ENCODE peak calls at places on chromosome 5, in five cellular contexts. One of them, this sample, is unnamed.
A peak's percentile ranks its signal among the peaks of the same experiment; 100 is the strongest.

GRCh38 chr5:150794927-150795326 is 16.4 kb downstream of the SMIM3 start:
- DNase-seq in sigmoid colon: no peak
- DNase-seq in GM12878: no peak
- DNase-seq in HCT116: no peak
- DNase-seq in HepG2: no peak
- DNase-seq in this sample: no peak

GRCh38 chr5:154221371-154221896 is 30.9 kb downstream of the GALNT10 start:
- DNase-seq in sigmoid colon: no peak
- DNase-seq in GM12878: no peak
- DNase-seq in HCT116: peak; percentile 37
- DNase-seq in HepG2: no peak
- DNase-seq in this sample: no peak

GRCh38 chr5:150153957-150154617 is 1.6 kb downstream of the PDGFRB start:
- DNase-seq in sigmoid colon: no peak
- DNase-seq in GM12878: no peak
- DNase-seq in HCT116: no peak
- DNase-seq in HepG2: peak; percentile 30
- DNase-seq in this sample: no peak

GRCh38 chr5:73911761-73912393 is 285.9 kb downstream of the ARHGEF28 start:
- DNase-seq in sigmoid colon: no peak
- DNase-seq in GM12878: no peak
- DNase-seq in HCT116: no peak
- DNase-seq in HepG2: no peak
- DNase-seq in this sample: no peak

GRCh38 chr5:150140830-150141229 is 14.8 kb downstream of the PDGFRB start:
- DNase-seq in sigmoid colon: no peak
- DNase-seq in GM12878: no peak
- DNase-seq in HCT116: no peak
- DNase-seq in HepG2: no peak
- DNase-seq in this sample: no peak

GRCh38 chr5:78235289-78235688 is 59.2 kb downstream of the AP3B1 start:
- DNase-seq in sigmoid colon: no peak
- DNase-seq in GM12878: no peak
- DNase-seq in HCT116: no peak
- DNase-seq in HepG2: no peak
- DNase-seq in this sample: no peak

GRCh38 chr5:79130781-79131180 is 19.2 kb downstream of the BHMT start:
- DNase-seq in sigmoid colon: no peak
- DNase-seq in GM12878: no peak
- DNase-seq in HCT116: no peak
- DNase-seq in HepG2: no peak
- DNase-seq in this sample: no peak

GRCh38 chr5:93430139-93430538 is 150.9 kb downstream of the NR2F1-AS1 start:
- DNase-seq in sigmoid colon: no peak
- DNase-seq in GM12878: no peak
- DNase-seq in HCT116: no peak
- DNase-seq in HepG2: no peak
- DNase-seq in this sample: no peak

GRCh38 chr5:81755320-81755719 is 4.4 kb upstream of the SSBP2 start:
- DNase-seq in sigmoid colon: peak; percentile 81
- DNase-seq in GM12878: no peak
- DNase-seq in HCT116: peak; percentile 47
- DNase-seq in HepG2: peak; percentile 20
- DNase-seq in this sample: no peak

GRCh38 chr5:73716284-73716808 is 90.3 kb downstream of the ARHGEF28 start:
- DNase-seq in sigmoid colon: no peak
- DNase-seq in GM12878: no peak
- DNase-seq in HCT116: no peak
- DNase-seq in HepG2: no peak
- DNase-seq in this sample: no peak

GRCh38 chr5:132901730-132902129 is 28.3 kb downstream of the LEAP2 start:
- DNase-seq in sigmoid colon: no peak
- DNase-seq in GM12878: no peak
- DNase-seq in HCT116: no peak
- DNase-seq in HepG2: no peak
- DNase-seq in this sample: no peak

GRCh38 chr5:72109625-72110024 is 2.4 kb downstream of the MAP1B start:
- DNase-seq in sigmoid colon: no peak
- DNase-seq in GM12878: no peak
- DNase-seq in HCT116: no peak
- DNase-seq in HepG2: no peak
- DNase-seq in this sample: no peak

GRCh38 chr5:139709587-139710369 is 61.6 kb downstream of the CXXC5 start:
- DNase-seq in sigmoid colon: no peak
- DNase-seq in GM12878: no peak
- DNase-seq in HCT116: no peak
- DNase-seq in HepG2: no peak
- DNase-seq in this sample: peak; percentile 90

GRCh38 chr5:39224196-39224754 is 4.9 kb upstream of the FYB1 start:
- DNase-seq in sigmoid colon: peak; percentile 64
- DNase-seq in GM12878: no peak
- DNase-seq in HCT116: no peak
- DNase-seq in HepG2: no peak
- DNase-seq in this sample: no peak

GRCh38 chr5:133781446-133781845 is 169.1 kb upstream of the FSTL4 start:
- DNase-seq in sigmoid colon: no peak
- DNase-seq in GM12878: no peak
- DNase-seq in HCT116: no peak
- DNase-seq in HepG2: no peak
- DNase-seq in this sample: no peak

GRCh38 chr5:172365948-172366608 is 82.5 kb upstream of the UBTD2 start:
- DNase-seq in sigmoid colon: no peak
- DNase-seq in GM12878: no peak
- DNase-seq in HCT116: no peak
- DNase-seq in HepG2: no peak
- DNase-seq in this sample: no peak

GRCh38 chr5:117741655-117742226 is 1167.1 kb upstream of the SEMA6A start:
- DNase-seq in sigmoid colon: no peak
- DNase-seq in GM12878: no peak
- DNase-seq in HCT116: no peak
- DNase-seq in HepG2: no peak
- DNase-seq in this sample: no peak

GRCh38 chr5:132322266-132322665 is 28.1 kb downstream of the SLC22A4 start:
- DNase-seq in sigmoid colon: no peak
- DNase-seq in GM12878: no peak
- DNase-seq in HCT116: no peak
- DNase-seq in HepG2: no peak
- DNase-seq in this sample: no peak

GRCh38 chr5:13731229-13731628 is 213.3 kb downstream of the DNAH5 start:
- DNase-seq in sigmoid colon: no peak
- DNase-seq in GM12878: no peak
- DNase-seq in HCT116: no peak
- DNase-seq in HepG2: no peak
- DNase-seq in this sample: no peak

GRCh38 chr5:178454308-178454707 is 135.9 kb downstream of the COL23A1 start:
- DNase-seq in sigmoid colon: no peak
- DNase-seq in GM12878: no peak
- DNase-seq in HCT116: no peak
- DNase-seq in HepG2: no peak
- DNase-seq in this sample: peak; percentile 15

GRCh38 chr5:59458966-59459729 is 434.4 kb downstream of the PDE4D start:
- DNase-seq in sigmoid colon: no peak
- DNase-seq in GM12878: no peak
- DNase-seq in HCT116: no peak
- DNase-seq in HepG2: no peak
- DNase-seq in this sample: no peak

GRCh38 chr5:87418506-87418905 is 5.8 kb upstream of the CCNH start:
- DNase-seq in sigmoid colon: no peak
- DNase-seq in GM12878: no peak
- DNase-seq in HCT116: no peak
- DNase-seq in HepG2: no peak
- DNase-seq in this sample: no peak

GRCh38 chr5:83947763-83948162 is 227.1 kb upstream of the HAPLN1 start:
- DNase-seq in sigmoid colon: no peak
- DNase-seq in GM12878: no peak
- DNase-seq in HCT116: no peak
- DNase-seq in HepG2: no peak
- DNase-seq in this sample: no peak

GRCh38 chr5:131685514-131686171 is 50.6 kb upstream of the RAPGEF6 start:
- DNase-seq in sigmoid colon: no peak
- DNase-seq in GM12878: no peak
- DNase-seq in HCT116: no peak
- DNase-seq in HepG2: no peak
- DNase-seq in this sample: no peak

GRCh38 chr5:75717082-75717922 is at the start of gene POC5:
- DNase-seq in sigmoid colon: peak; percentile 98
- DNase-seq in GM12878: peak; percentile 91
- DNase-seq in HCT116: peak; percentile 96
- DNase-seq in HepG2: peak; percentile 96
- DNase-seq in this sample: peak; percentile 98

GRCh38 chr5:76737846-76738245 is 21.9 kb downstream of the F2R start:
- DNase-seq in sigmoid colon: no peak
- DNase-seq in GM12878: no peak
- DNase-seq in HCT116: no peak
- DNase-seq in HepG2: no peak
- DNase-seq in this sample: no peak

GRCh38 chr5:171762016-171762415 is 23.6 kb upstream of the SMIM23 start:
- DNase-seq in sigmoid colon: no peak
- DNase-seq in GM12878: no peak
- DNase-seq in HCT116: no peak
- DNase-seq in HepG2: no peak
- DNase-seq in this sample: no peak

DNA sequence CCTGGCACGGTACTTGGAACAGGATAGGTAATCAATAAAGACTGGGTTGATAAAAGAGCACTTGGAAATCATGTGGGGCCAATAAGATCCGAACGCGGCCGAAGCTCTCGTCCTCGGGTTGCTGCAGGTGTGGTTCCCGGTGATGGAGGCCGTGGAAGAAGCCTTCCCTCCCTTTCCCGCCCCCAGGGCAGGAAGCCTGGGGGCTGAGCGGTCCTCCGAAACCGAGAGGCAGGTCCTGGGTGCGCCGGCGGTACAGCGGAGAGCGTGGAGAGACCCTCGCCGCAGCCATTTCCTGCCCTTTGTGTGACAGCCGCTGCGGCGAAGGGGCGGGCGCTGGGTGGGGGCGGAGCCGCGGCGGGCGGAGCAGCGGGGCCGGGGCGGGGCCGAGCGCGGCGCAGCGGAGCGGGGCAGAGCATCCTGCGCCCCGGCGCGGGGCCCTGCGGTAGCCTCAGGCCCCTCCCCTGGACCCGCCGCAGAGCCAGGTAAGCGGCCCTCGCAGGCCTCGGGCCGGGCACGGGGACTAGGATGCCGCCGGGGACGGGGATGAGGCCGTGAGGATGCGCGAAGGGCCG is at the start of gene CYFIP2:
- DNase-seq in sigmoid colon: peak; percentile 68
- DNase-seq in GM12878: no peak
- DNase-seq in HCT116: no peak
- DNase-seq in HepG2: no peak
- DNase-seq in this sample: peak; percentile 96
- TF ChIP-seq POLR2A in sigmoid colon: no peak
- TF ChIP-seq POLR2A in GM12878: peak; percentile 80
- TF ChIP-seq POLR2A in HCT116: no peak
- TF ChIP-seq POLR2A in HepG2: no peak
- TF ChIP-seq POLR2A in this sample: no peak

DNA sequence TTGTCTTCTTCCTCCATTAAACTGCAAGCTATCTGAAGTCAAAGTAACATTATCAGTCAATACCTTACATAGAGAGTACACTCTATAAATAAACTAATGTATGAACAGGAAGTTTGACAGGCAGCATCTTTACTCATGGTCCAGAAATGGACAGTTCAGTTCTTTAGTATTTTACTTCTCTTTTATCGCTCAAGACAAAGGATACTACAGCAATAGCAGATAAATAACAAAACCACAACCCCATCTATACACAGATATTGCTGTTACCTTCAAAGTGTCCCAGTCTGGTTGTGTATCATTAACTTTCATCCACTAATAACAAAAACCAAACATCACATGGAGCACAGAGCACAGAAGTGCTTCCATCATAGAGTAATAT is 46.4 kb downstream of the SEMA5A start:
- DNase-seq in sigmoid colon: no peak
- DNase-seq in GM12878: peak; percentile 16
- DNase-seq in HCT116: no peak
- DNase-seq in HepG2: no peak
- DNase-seq in this sample: no peak
- H3K4me1 ChIP-seq in sigmoid colon: no peaks in the 10 kb centered on the region
- H3K4me1 ChIP-seq in GM12878: peaks cover 4% of the 10 kb centered on the region
- H3K4me1 ChIP-seq in HCT116: no peaks in the 10 kb centered on the region
- H3K4me1 ChIP-seq in HepG2: no peaks in the 10 kb centered on the region
- H3K4me1 ChIP-seq in this sample: no peaks in the 10 kb centered on the region

DNA sequence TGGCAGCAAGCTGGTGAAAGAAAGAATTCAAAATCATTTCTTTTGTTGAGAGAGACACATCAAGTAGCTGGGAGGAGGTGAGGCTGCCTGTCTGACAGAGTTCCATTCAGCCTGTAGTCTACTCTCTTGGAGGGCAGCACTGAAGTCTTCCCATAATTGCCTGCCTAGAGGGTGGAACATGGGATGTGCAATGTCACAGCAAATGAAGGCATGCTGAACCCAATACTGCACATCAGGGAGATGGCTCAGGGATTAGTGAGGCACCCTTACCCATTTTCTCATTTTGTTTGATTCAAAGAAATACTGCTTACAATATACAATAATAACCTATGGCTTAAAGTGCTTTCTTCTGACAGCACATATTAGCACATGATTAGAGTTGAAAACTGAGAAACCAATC is 475.7 kb downstream of the TMEM232 start:
- DNase-seq in sigmoid colon: no peak
- DNase-seq in GM12878: no peak
- DNase-seq in HCT116: no peak
- DNase-seq in HepG2: no peak
- DNase-seq in this sample: no peak
- TF ChIP-seq POLR2AphosphoS5 in sigmoid colon: no peak
- TF ChIP-seq POLR2AphosphoS5 in GM12878: no peak
- TF ChIP-seq POLR2AphosphoS5 in HCT116: no peak
- TF ChIP-seq POLR2AphosphoS5 in HepG2: no peak
- TF ChIP-seq POLR2AphosphoS5 in this sample: no peak

DNA sequence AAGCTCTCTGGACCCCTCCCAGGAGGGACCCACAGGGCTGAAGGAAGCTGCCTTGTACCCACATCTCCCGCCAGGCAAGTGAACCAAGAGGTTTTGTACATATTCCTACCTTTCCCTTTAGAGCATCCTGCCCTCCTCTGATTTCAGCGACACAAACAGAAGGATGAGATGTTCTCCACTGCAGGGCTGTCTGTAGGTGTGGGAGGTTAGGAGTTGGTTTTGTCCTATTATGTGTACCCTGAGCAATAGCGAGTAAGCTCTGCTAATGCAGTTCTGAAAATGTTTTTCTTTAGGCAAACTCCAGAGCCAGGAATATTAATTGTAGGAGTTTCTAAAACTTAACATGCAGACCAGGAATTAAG is 13.0 kb downstream of the SQSTM1 start:
- DNase-seq in sigmoid colon: no peak
- DNase-seq in GM12878: no peak
- DNase-seq in HCT116: no peak
- DNase-seq in HepG2: no peak
- DNase-seq in this sample: no peak
- TF ChIP-seq POLR2A in sigmoid colon: no peak
- TF ChIP-seq POLR2A in GM12878: no peak
- TF ChIP-seq POLR2A in HCT116: no peak
- TF ChIP-seq POLR2A in HepG2: no peak
- TF ChIP-seq POLR2A in this sample: no peak